ENCODE peak calls at places on chromosomes 12 and 14, in eight cellular contexts. One of them, this sample, is unnamed.

GRCh38 chr12:73221398-73221797 is 949.2 kb downstream of the TRHDE start:
- DNase-seq in LHCN-M2: no peak
- DNase-seq in HS-5: no peak
- DNase-seq in psoas muscle: no peak
- DNase-seq in lung: no peak
- DNase-seq in activated naive CD4-positive, alpha-beta T cell treated with anti-CD3 and anti-CD28 coated beads, Interleukin-2, amount 10 ng/mL, durations not matched to agents 7 days and 5 days: no peak
- DNase-seq in posterior cingulate gyrus: no peak
- DNase-seq in stimulated activated CD8-positive, alpha-beta memory T cell treated with anti-CD3 and anti-CD28 coated beads, Interleukin-4, amount 100 ng/mL, for 4 hours: no peak
- DNase-seq in this sample: no peak

GRCh38 chr14:81162941-81163340 is 57.8 kb downstream of the GTF2A1 start:
- DNase-seq in HS-5: peak; percentile 38
- DNase-seq in activated naive CD4-positive, alpha-beta T cell treated with anti-CD3 and anti-CD28 coated beads, Interleukin-2, amount 10 ng/mL, durations not matched to agents 7 days and 5 days: no peak
- DNase-seq in LHCN-M2: peak; percentile 67
- DNase-seq in psoas muscle: no peak
- DNase-seq in lung: no peak
- DNase-seq in stimulated activated CD8-positive, alpha-beta memory T cell treated with anti-CD3 and anti-CD28 coated beads, Interleukin-4, amount 100 ng/mL, for 4 hours: no peak
- DNase-seq in posterior cingulate gyrus: no peak
- DNase-seq in this sample: no peak

GRCh38 chr14:75431011-75431410 is 3.2 kb downstream of the JDP2 start:
- DNase-seq in lung: no peak
- DNase-seq in HS-5: no peak
- DNase-seq in LHCN-M2: no peak
- DNase-seq in activated naive CD4-positive, alpha-beta T cell treated with anti-CD3 and anti-CD28 coated beads, Interleukin-2, amount 10 ng/mL, durations not matched to agents 7 days and 5 days: no peak
- DNase-seq in psoas muscle: no peak
- DNase-seq in stimulated activated CD8-positive, alpha-beta memory T cell treated with anti-CD3 and anti-CD28 coated beads, Interleukin-4, amount 100 ng/mL, for 4 hours: no peak
- DNase-seq in posterior cingulate gyrus: no peak
- DNase-seq in this sample: no peak

GRCh38 chr14:106875503-106875902 is 1349.1 kb downstream of the TMEM121 start:
- DNase-seq in psoas muscle: no peak
- DNase-seq in lung: no peak
- DNase-seq in stimulated activated CD8-positive, alpha-beta memory T cell treated with anti-CD3 and anti-CD28 coated beads, Interleukin-4, amount 100 ng/mL, for 4 hours: no peak
- DNase-seq in LHCN-M2: no peak
- DNase-seq in posterior cingulate gyrus: no peak
- DNase-seq in HS-5: no peak
- DNase-seq in activated naive CD4-positive, alpha-beta T cell treated with anti-CD3 and anti-CD28 coated beads, Interleukin-2, amount 10 ng/mL, durations not matched to agents 7 days and 5 days: peak; percentile 63
- DNase-seq in this sample: no peak

GRCh38 chr12:56145218-56145617 is 7.2 kb upstream of the MYL6B start:
- DNase-seq in posterior cingulate gyrus: no peak
- DNase-seq in lung: no peak
- DNase-seq in stimulated activated CD8-positive, alpha-beta memory T cell treated with anti-CD3 and anti-CD28 coated beads, Interleukin-4, amount 100 ng/mL, for 4 hours: no peak
- DNase-seq in LHCN-M2: no peak
- DNase-seq in activated naive CD4-positive, alpha-beta T cell treated with anti-CD3 and anti-CD28 coated beads, Interleukin-2, amount 10 ng/mL, durations not matched to agents 7 days and 5 days: no peak
- DNase-seq in HS-5: no peak
- DNase-seq in psoas muscle: no peak
- DNase-seq in this sample: no peak

GRCh38 chr12:55745361-55746146 is 2.6 kb downstream of the GDF11 start:
- DNase-seq in HS-5: no peak
- DNase-seq in activated naive CD4-positive, alpha-beta T cell treated with anti-CD3 and anti-CD28 coated beads, Interleukin-2, amount 10 ng/mL, durations not matched to agents 7 days and 5 days: no peak
- DNase-seq in psoas muscle: no peak
- DNase-seq in lung: no peak
- DNase-seq in stimulated activated CD8-positive, alpha-beta memory T cell treated with anti-CD3 and anti-CD28 coated beads, Interleukin-4, amount 100 ng/mL, for 4 hours: no peak
- DNase-seq in LHCN-M2: peak; percentile 25
- DNase-seq in posterior cingulate gyrus: peak; percentile 62
- DNase-seq in this sample: no peak

GRCh38 chr12:122003646-122004611 is 17.8 kb upstream of the BCL7A start:
- DNase-seq in posterior cingulate gyrus: peak; percentile 56
- DNase-seq in activated naive CD4-positive, alpha-beta T cell treated with anti-CD3 and anti-CD28 coated beads, Interleukin-2, amount 10 ng/mL, durations not matched to agents 7 days and 5 days: no peak
- DNase-seq in psoas muscle: no peak
- DNase-seq in HS-5: no peak
- DNase-seq in LHCN-M2: peak; percentile 49
- DNase-seq in stimulated activated CD8-positive, alpha-beta memory T cell treated with anti-CD3 and anti-CD28 coated beads, Interleukin-4, amount 100 ng/mL, for 4 hours: no peak
- DNase-seq in lung: no peak
- DNase-seq in this sample: no peak

GRCh38 chr12:68334136-68334535 is 2.0 kb upstream of the MDM1 start:
- DNase-seq in LHCN-M2: peak; percentile 54
- DNase-seq in activated naive CD4-positive, alpha-beta T cell treated with anti-CD3 and anti-CD28 coated beads, Interleukin-2, amount 10 ng/mL, durations not matched to agents 7 days and 5 days: peak; percentile 49
- DNase-seq in HS-5: no peak
- DNase-seq in psoas muscle: no peak
- DNase-seq in lung: no peak
- DNase-seq in posterior cingulate gyrus: no peak
- DNase-seq in stimulated activated CD8-positive, alpha-beta memory T cell treated with anti-CD3 and anti-CD28 coated beads, Interleukin-4, amount 100 ng/mL, for 4 hours: no peak
- DNase-seq in this sample: no peak

GRCh38 chr12:29702972-29703371 is 80.8 kb downstream of the TMTC1 start:
- DNase-seq in posterior cingulate gyrus: no peak
- DNase-seq in stimulated activated CD8-positive, alpha-beta memory T cell treated with anti-CD3 and anti-CD28 coated beads, Interleukin-4, amount 100 ng/mL, for 4 hours: no peak
- DNase-seq in LHCN-M2: no peak
- DNase-seq in activated naive CD4-positive, alpha-beta T cell treated with anti-CD3 and anti-CD28 coated beads, Interleukin-2, amount 10 ng/mL, durations not matched to agents 7 days and 5 days: no peak
- DNase-seq in HS-5: no peak
- DNase-seq in lung: no peak
- DNase-seq in psoas muscle: no peak
- DNase-seq in this sample: no peak

GRCh38 chr12:93500201-93500600 is 32.9 kb downstream of the MRPL42 start:
- DNase-seq in stimulated activated CD8-positive, alpha-beta memory T cell treated with anti-CD3 and anti-CD28 coated beads, Interleukin-4, amount 100 ng/mL, for 4 hours: no peak
- DNase-seq in psoas muscle: no peak
- DNase-seq in HS-5: no peak
- DNase-seq in lung: no peak
- DNase-seq in activated naive CD4-positive, alpha-beta T cell treated with anti-CD3 and anti-CD28 coated beads, Interleukin-2, amount 10 ng/mL, durations not matched to agents 7 days and 5 days: no peak
- DNase-seq in LHCN-M2: no peak
- DNase-seq in posterior cingulate gyrus: no peak
- DNase-seq in this sample: no peak

GRCh38 chr12:122097641-122098364 is 19.2 kb downstream of the MLXIP start:
- DNase-seq in HS-5: no peak
- DNase-seq in activated naive CD4-positive, alpha-beta T cell treated with anti-CD3 and anti-CD28 coated beads, Interleukin-2, amount 10 ng/mL, durations not matched to agents 7 days and 5 days: no peak
- DNase-seq in LHCN-M2: peak; percentile 61
- DNase-seq in lung: peak; percentile 83
- DNase-seq in stimulated activated CD8-positive, alpha-beta memory T cell treated with anti-CD3 and anti-CD28 coated beads, Interleukin-4, amount 100 ng/mL, for 4 hours: no peak
- DNase-seq in psoas muscle: no peak
- DNase-seq in posterior cingulate gyrus: no peak
- DNase-seq in this sample: peak; percentile 64

GRCh38 chr12:22173154-22173553 is 127.1 kb downstream of the CMAS start:
- DNase-seq in stimulated activated CD8-positive, alpha-beta memory T cell treated with anti-CD3 and anti-CD28 coated beads, Interleukin-4, amount 100 ng/mL, for 4 hours: no peak
- DNase-seq in activated naive CD4-positive, alpha-beta T cell treated with anti-CD3 and anti-CD28 coated beads, Interleukin-2, amount 10 ng/mL, durations not matched to agents 7 days and 5 days: no peak
- DNase-seq in posterior cingulate gyrus: no peak
- DNase-seq in lung: no peak
- DNase-seq in psoas muscle: no peak
- DNase-seq in LHCN-M2: no peak
- DNase-seq in HS-5: no peak
- DNase-seq in this sample: no peak

GRCh38 chr14:20866963-20867362 is 24.2 kb upstream of the RNASE3 start:
- DNase-seq in lung: no peak
- DNase-seq in posterior cingulate gyrus: no peak
- DNase-seq in psoas muscle: no peak
- DNase-seq in activated naive CD4-positive, alpha-beta T cell treated with anti-CD3 and anti-CD28 coated beads, Interleukin-2, amount 10 ng/mL, durations not matched to agents 7 days and 5 days: no peak
- DNase-seq in stimulated activated CD8-positive, alpha-beta memory T cell treated with anti-CD3 and anti-CD28 coated beads, Interleukin-4, amount 100 ng/mL, for 4 hours: no peak
- DNase-seq in HS-5: no peak
- DNase-seq in LHCN-M2: no peak
- DNase-seq in this sample: no peak

GRCh38 chr14:37550511-37550910 is 44.5 kb downstream of the FOXA1 start:
- DNase-seq in lung: no peak
- DNase-seq in psoas muscle: no peak
- DNase-seq in HS-5: no peak
- DNase-seq in activated naive CD4-positive, alpha-beta T cell treated with anti-CD3 and anti-CD28 coated beads, Interleukin-2, amount 10 ng/mL, durations not matched to agents 7 days and 5 days: no peak
- DNase-seq in LHCN-M2: peak; percentile 26
- DNase-seq in posterior cingulate gyrus: no peak
- DNase-seq in stimulated activated CD8-positive, alpha-beta memory T cell treated with anti-CD3 and anti-CD28 coated beads, Interleukin-4, amount 100 ng/mL, for 4 hours: no peak
- DNase-seq in this sample: no peak

GRCh38 chr14:59570122-59570521 is 6.5 kb downstream of the CCDC175 start:
- DNase-seq in stimulated activated CD8-positive, alpha-beta memory T cell treated with anti-CD3 and anti-CD28 coated beads, Interleukin-4, amount 100 ng/mL, for 4 hours: no peak
- DNase-seq in HS-5: no peak
- DNase-seq in activated naive CD4-positive, alpha-beta T cell treated with anti-CD3 and anti-CD28 coated beads, Interleukin-2, amount 10 ng/mL, durations not matched to agents 7 days and 5 days: no peak
- DNase-seq in lung: no peak
- DNase-seq in posterior cingulate gyrus: no peak
- DNase-seq in LHCN-M2: no peak
- DNase-seq in psoas muscle: no peak
- DNase-seq in this sample: no peak

GRCh38 chr14:101248840-101249675 is 312.2 kb upstream of the DIO3 start:
- DNase-seq in posterior cingulate gyrus: peak; percentile 84
- DNase-seq in lung: peak; percentile 17
- DNase-seq in HS-5: no peak
- DNase-seq in psoas muscle: peak; percentile 40
- DNase-seq in stimulated activated CD8-positive, alpha-beta memory T cell treated with anti-CD3 and anti-CD28 coated beads, Interleukin-4, amount 100 ng/mL, for 4 hours: no peak
- DNase-seq in LHCN-M2: no peak
- DNase-seq in activated naive CD4-positive, alpha-beta T cell treated with anti-CD3 and anti-CD28 coated beads, Interleukin-2, amount 10 ng/mL, durations not matched to agents 7 days and 5 days: no peak
- DNase-seq in this sample: no peak

GRCh38 chr12:82314406-82314892 is 43.7 kb downstream of the CCDC59 start:
- DNase-seq in posterior cingulate gyrus: peak; percentile 58
- DNase-seq in activated naive CD4-positive, alpha-beta T cell treated with anti-CD3 and anti-CD28 coated beads, Interleukin-2, amount 10 ng/mL, durations not matched to agents 7 days and 5 days: no peak
- DNase-seq in lung: no peak
- DNase-seq in psoas muscle: peak; percentile 36
- DNase-seq in LHCN-M2: no peak
- DNase-seq in stimulated activated CD8-positive, alpha-beta memory T cell treated with anti-CD3 and anti-CD28 coated beads, Interleukin-4, amount 100 ng/mL, for 4 hours: no peak
- DNase-seq in HS-5: no peak
- DNase-seq in this sample: no peak

GRCh38 chr14:55450124-55450523 is 9.7 kb upstream of the TBPL2 start:
- DNase-seq in HS-5: no peak
- DNase-seq in stimulated activated CD8-positive, alpha-beta memory T cell treated with anti-CD3 and anti-CD28 coated beads, Interleukin-4, amount 100 ng/mL, for 4 hours: no peak
- DNase-seq in LHCN-M2: no peak
- DNase-seq in lung: no peak
- DNase-seq in activated naive CD4-positive, alpha-beta T cell treated with anti-CD3 and anti-CD28 coated beads, Interleukin-2, amount 10 ng/mL, durations not matched to agents 7 days and 5 days: no peak
- DNase-seq in psoas muscle: no peak
- DNase-seq in posterior cingulate gyrus: no peak
- DNase-seq in this sample: no peak

GRCh38 chr14:101005447-101005846 is 101.9 kb upstream of the RTL1 start:
- DNase-seq in stimulated activated CD8-positive, alpha-beta memory T cell treated with anti-CD3 and anti-CD28 coated beads, Interleukin-4, amount 100 ng/mL, for 4 hours: no peak
- DNase-seq in lung: no peak
- DNase-seq in LHCN-M2: no peak
- DNase-seq in psoas muscle: no peak
- DNase-seq in activated naive CD4-positive, alpha-beta T cell treated with anti-CD3 and anti-CD28 coated beads, Interleukin-2, amount 10 ng/mL, durations not matched to agents 7 days and 5 days: no peak
- DNase-seq in HS-5: no peak
- DNase-seq in posterior cingulate gyrus: no peak
- DNase-seq in this sample: no peak

GRCh38 chr12:103924761-103925641 is 5.2 kb upstream of the HSP90B1 start:
- DNase-seq in stimulated activated CD8-positive, alpha-beta memory T cell treated with anti-CD3 and anti-CD28 coated beads, Interleukin-4, amount 100 ng/mL, for 4 hours: no peak
- DNase-seq in LHCN-M2: peak; percentile 95
- DNase-seq in posterior cingulate gyrus: no peak
- DNase-seq in HS-5: peak; percentile 26
- DNase-seq in activated naive CD4-positive, alpha-beta T cell treated with anti-CD3 and anti-CD28 coated beads, Interleukin-2, amount 10 ng/mL, durations not matched to agents 7 days and 5 days: peak; percentile 34
- DNase-seq in lung: no peak
- DNase-seq in psoas muscle: no peak
- DNase-seq in this sample: no peak

GRCh38 chr12:63894132-63894531 is 49.6 kb downstream of the SRGAP1 start:
- DNase-seq in posterior cingulate gyrus: no peak
- DNase-seq in stimulated activated CD8-positive, alpha-beta memory T cell treated with anti-CD3 and anti-CD28 coated beads, Interleukin-4, amount 100 ng/mL, for 4 hours: no peak
- DNase-seq in lung: no peak
- DNase-seq in activated naive CD4-positive, alpha-beta T cell treated with anti-CD3 and anti-CD28 coated beads, Interleukin-2, amount 10 ng/mL, durations not matched to agents 7 days and 5 days: no peak
- DNase-seq in psoas muscle: no peak
- DNase-seq in HS-5: no peak
- DNase-seq in LHCN-M2: no peak
- DNase-seq in this sample: no peak

This sample was measured in NCI-H1105.